ENCODE peak calls at places on chromosome 1, in ten cellular contexts. O is Peyer's patch; F is heart left ventricle; K is body of pancreas; S is BE2C; R is IMR-90; V is CD8-positive, alpha-beta T cell; N is thyroid gland; T is prostate gland; E is AG04450. P is an unnamed sample.

GRCh38 chr1:161913482-161914140 is 110.1 kb downstream of the OLFML2B start:
- DNase-seq in O (no peak), F (no peak), K (no peak), S (no peak), R (peak; percentile 6), V (no peak), N (no peak), T (no peak), E (no peak), P (no peak)

GRCh38 chr1:165536016-165536415 is 7.8 kb upstream of the LRRC52 start:
- DNase-seq in O (no peak), F (no peak), K (no peak), S (no peak), R (no peak), V (no peak), N (no peak), T (no peak), E (no peak), P (no peak)

GRCh38 chr1:6098303-6099215 is 52.9 kb downstream of the KCNAB2 start:
- DNase-seq in O (no peak), F (peak; percentile 56), K (peak; percentile 24), S (no peak), R (no peak), V (no peak), N (no peak), T (no peak), E (no peak), P (no peak)

GRCh38 chr1:151887028-151887427 is 22.3 kb downstream of the THEM4 start:
- DNase-seq in O (no peak), F (no peak), K (no peak), S (no peak), R (peak; percentile 64), V (no peak), N (no peak), T (no peak), E (no peak), P (no peak)

GRCh38 chr1:37449936-37450335 is 24.4 kb upstream of the ZC3H12A start:
- DNase-seq in O (peak; percentile 56), F (no peak), K (peak; percentile 21), S (no peak), R (no peak), V (no peak), N (no peak), T (no peak), E (no peak), P (no peak)

GRCh38 chr1:219521325-219521724 is 91.6 kb downstream of the ZC3H11B start:
- DNase-seq in O (no peak), F (no peak), K (no peak), S (no peak), R (no peak), V (no peak), N (no peak), T (no peak), E (no peak), P (no peak)

GRCh38 chr1:22416555-22417454 is 34.8 kb upstream of the ZBTB40 start:
- DNase-seq in O (peak; percentile 79), F (peak; percentile 83), K (peak; percentile 80), S (peak; percentile 79), R (peak; percentile 60), V (peak; percentile 54), N (peak; percentile 75), T (peak; percentile 74), E (no peak), P (peak; percentile 61)

GRCh38 chr1:115227683-115228082 is 110.4 kb downstream of the NGF start:
- DNase-seq in O (no peak), F (no peak), K (no peak), S (no peak), R (peak; percentile 81), V (no peak), N (no peak), T (no peak), E (no peak), P (no peak)

GRCh38 chr1:26289158-26290059 is 9.5 kb downstream of the SH3BGRL3 start:
- DNase-seq in O (peak; percentile 93), F (no peak), K (peak; percentile 67), S (no peak), R (no peak), V (no peak), N (peak; percentile 78), T (no peak), E (no peak), P (peak; percentile 76)

GRCh38 chr1:246592695-246593094 is 26.4 kb downstream of the CNST start:
- DNase-seq in O (no peak), F (no peak), K (no peak), S (no peak), R (peak; percentile 94), V (no peak), N (no peak), T (no peak), E (peak; percentile 88), P (no peak)

DNA sequence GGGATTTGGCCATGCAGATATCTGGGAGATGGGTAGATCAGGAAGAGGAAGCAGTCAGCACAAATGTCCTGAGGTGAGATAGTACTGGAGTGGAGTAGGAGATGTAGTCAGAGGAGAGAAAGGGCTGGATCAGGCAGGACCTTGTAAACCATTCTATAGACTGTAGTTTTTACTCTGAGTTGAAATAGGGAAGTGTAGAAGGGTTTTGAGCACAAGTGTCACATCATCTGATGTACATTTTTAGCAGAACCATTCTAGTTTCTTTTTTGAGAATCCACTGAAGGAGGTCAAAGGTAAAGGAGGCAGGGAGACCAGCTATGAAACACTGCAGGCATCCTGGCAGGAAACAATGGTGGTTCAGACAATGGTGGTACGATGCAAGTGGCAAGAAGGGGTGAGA is 194.6 kb upstream of the RRP15 start:
- DNase-seq in O (no peak), F (no peak), K (no peak), S (no peak), R (no peak), V (no peak), N (no peak), T (no peak), E (no peak), P (no peak)
- H3K4me3 ChIP-seq in O (no peak overlapping the region), F (no peak overlapping the region), K (no peak overlapping the region), S (no peak overlapping the region), R (no peak overlapping the region), V (no peak overlapping the region), N (no peak overlapping the region), T (no peak overlapping the region), E (no peak overlapping the region), P (no peak overlapping the region)

GRCh38 chr1:187415065-187415464 is 586.3 kb downstream of the PLA2G4A start:
- DNase-seq in O (no peak), F (no peak), K (no peak), S (no peak), R (peak; percentile 46), V (no peak), N (no peak), T (no peak), E (no peak), P (no peak)

GRCh38 chr1:187417524-187417923 is 588.8 kb downstream of the PLA2G4A start:
- DNase-seq in O (no peak), F (no peak), K (no peak), S (no peak), R (no peak), V (no peak), N (no peak), T (no peak), E (no peak), P (no peak)

GRCh38 chr1:187411118-187411517 is 582.4 kb downstream of the PLA2G4A start:
- DNase-seq in O (no peak), F (no peak), K (no peak), S (no peak), R (no peak), V (no peak), N (no peak), T (no peak), E (no peak), P (no peak)

GRCh38 chr1:187409341-187409740 is 580.6 kb downstream of the PLA2G4A start:
- DNase-seq in O (no peak), F (no peak), K (no peak), S (no peak), R (peak; percentile 73), V (no peak), N (no peak), T (no peak), E (no peak), P (no peak)

GRCh38 chr1:187413770-187414169 is 585.0 kb downstream of the PLA2G4A start:
- DNase-seq in O (no peak), F (no peak), K (no peak), S (no peak), R (peak; percentile 34), V (no peak), N (no peak), T (no peak), E (no peak), P (no peak)
- TF ChIP-seq CTCF in O (no peak), F (no peak), K (no peak), S (peak; percentile 46), R (peak; percentile 40), V (no peak), N (no peak), T (peak; percentile 42), E (peak; percentile 35), P (no peak)

GRCh38 chr1:10834770-10835412 is 38.4 kb upstream of the CASZ1 start:
- DNase-seq in O (no peak), F (no peak), K (no peak), S (no peak), R (no peak), V (no peak), N (no peak), T (no peak), E (no peak), P (no peak)
- H3K27me3 ChIP-seq in O (no peaks in the 10 kb centered on the region), F (peaks cover 27% of the 10 kb centered on the region), K (no peaks in the 10 kb centered on the region), S (no peaks in the 10 kb centered on the region), R (peaks cover 52% of the 10 kb centered on the region), V (no peaks in the 10 kb centered on the region), N (no peaks in the 10 kb centered on the region), T (no peaks in the 10 kb centered on the region), E (peaks cover 32% of the 10 kb centered on the region), P (no peaks in the 10 kb centered on the region)

GRCh38 chr1:20487236-20487590 is 1.2 kb upstream of the CAMK2N1 start:
- DNase-seq in O (no peak), F (no peak), K (no peak), S (no peak), R (no peak), V (no peak), N (no peak), T (no peak), E (no peak), P (no peak)
- H3K4me3 ChIP-seq in O (peak overlapping the region; percentile 55), F (peak overlapping the region; percentile 48), K (no peak overlapping the region), S (no peak overlapping the region), R (no peak overlapping the region), V (no peak overlapping the region), N (no peak overlapping the region), T (no peak overlapping the region), E (peak overlapping the region; percentile 88), P (no peak overlapping the region)

DNA sequence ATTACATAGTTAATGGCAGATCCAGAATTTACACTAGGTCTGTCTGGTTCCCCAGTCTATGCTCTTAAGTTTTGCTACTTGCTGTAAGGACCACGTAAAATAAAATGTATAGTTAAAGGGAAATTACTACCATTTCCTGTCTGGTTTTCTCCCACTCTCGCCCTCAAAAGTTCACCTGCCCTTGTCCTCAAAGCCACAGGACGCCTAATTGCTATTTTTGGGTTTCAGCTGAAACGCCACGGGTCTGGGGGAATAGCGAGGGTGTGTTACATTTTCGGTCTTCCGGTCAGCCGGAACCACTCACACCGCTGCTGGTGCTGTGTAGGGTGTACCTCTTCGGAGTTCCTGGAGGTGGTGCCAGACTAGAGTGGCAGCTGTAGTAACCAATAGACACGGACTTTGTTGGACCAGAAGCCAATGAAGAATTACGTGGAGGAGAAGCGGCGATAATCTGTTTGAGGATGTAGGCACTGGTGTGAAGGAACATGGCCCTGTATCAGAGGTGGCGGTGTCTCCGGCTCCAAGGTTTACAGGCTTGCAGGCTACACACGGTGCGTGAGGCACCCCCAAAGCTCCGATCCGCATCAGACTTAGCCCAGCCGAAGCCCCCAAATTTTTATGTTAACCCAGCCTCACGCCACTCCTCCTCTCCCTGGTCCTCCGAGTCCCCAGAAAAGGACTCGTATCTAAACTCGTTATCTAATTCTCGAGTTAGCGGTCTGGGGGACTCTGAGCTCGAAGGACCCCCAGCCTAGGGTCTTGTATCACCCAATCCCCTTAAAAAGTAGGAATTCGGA is at the start of gene TARS2:
- DNase-seq in O (peak; percentile 98), F (peak; percentile 92), K (peak; percentile 99), S (peak; percentile 96), R (peak; percentile 99), V (peak; percentile 89), N (peak; percentile 95), T (peak; percentile 96), E (peak; percentile 98), P (peak; percentile 83)
- TF ChIP-seq CTCF in O (peak; percentile 17), F (no peak), K (no peak), S (peak; percentile 12), R (peak; percentile 12), V (no peak), N (peak; percentile 42), T (peak; percentile 68), E (peak; percentile 23), P (no peak)